ENCODE peak calls at places on chromosomes 13 and 19, in five cellular contexts. N is amniotic stem cell, G is neural crest cell, X is omental fat pad, K is hypothalamus. R is an unnamed sample.
A peak's percentile ranks its signal among the peaks of the same experiment; 100 is the strongest.

GRCh38 chr19:38250428-38250820 is 5.8 kb downstream of the PPP1R14A start:
- DNase-seq in N (no peak), K (no peak), X (no peak), G (no peak), R (no peak)

GRCh38 chr19:39406656-39407393 is at the start of gene ZFP36:
- DNase-seq in G (peak; percentile 65), N (peak; percentile 81), X (peak; percentile 89), K (peak; percentile 66), R (peak; percentile 85)

GRCh38 chr19:58392945-58393724 is 2.3 kb upstream of the RNF225 start:
- DNase-seq in K (no peak), X (no peak), G (no peak), N (no peak), R (no peak)

GRCh38 chr13:23867027-23867491 is 22.1 kb downstream of the MIPEP start:
- DNase-seq in X (no peak), K (no peak), G (no peak), N (no peak), R (no peak)

GRCh38 chr13:40377783-40378182 is 288.7 kb downstream of the FOXO1 start:
- DNase-seq in G (no peak), N (no peak), X (no peak), K (no peak), R (no peak)

GRCh38 chr13:33771296-33771695 is 46.7 kb upstream of the RFC3 start:
- DNase-seq in G (no peak), K (no peak), X (no peak), N (no peak), R (no peak)

GRCh38 chr13:32191452-32191998 is 123.6 kb downstream of the ZAR1L start:
- DNase-seq in K (no peak), G (no peak), N (no peak), X (no peak), R (no peak)

GRCh38 chr19:16067205-16067938 is 8.9 kb upstream of the TPM4 start:
- DNase-seq in K (no peak), G (no peak), X (no peak), N (no peak), R (no peak)

GRCh38 chr19:8329993-8330392 is 8.7 kb downstream of the RPS28 start:
- DNase-seq in G (no peak), X (no peak), K (no peak), N (no peak), R (no peak)

GRCh38 chr13:47656651-47657050 is 344.4 kb downstream of the SUCLA2 start:
- DNase-seq in N (no peak), X (no peak), G (no peak), K (no peak), R (no peak)

GRCh38 chr13:113123226-113124150 is 889 bp downstream of the F10 start:
- DNase-seq in G (no peak), X (no peak), N (no peak), K (no peak), R (no peak)

GRCh38 chr13:96673825-96674224 is 320.5 kb downstream of the OXGR1 start:
- DNase-seq in G (no peak), X (no peak), N (no peak), K (no peak), R (no peak)

GRCh38 chr13:51261610-51262249 is 39.5 kb downstream of the FAM124A start:
- DNase-seq in N (no peak), G (no peak), X (no peak), K (no peak), R (no peak)

GRCh38 chr19:13819242-13819641 is 24.0 kb downstream of the ZSWIM4 start:
- DNase-seq in K (no peak), N (no peak), X (no peak), G (no peak), R (no peak)

GRCh38 chr19:435707-436412 is 25.0 kb downstream of the SHC2 start:
- DNase-seq in G (no peak), K (no peak), X (no peak), N (no peak), R (no peak)

GRCh38 chr19:2307518-2308012 is 389 bp downstream of the LINGO3 start:
- DNase-seq in X (no peak), G (no peak), N (no peak), K (no peak), R (no peak)

GRCh38 chr19:33377586-33378475 is 4.3 kb downstream of the CEBPG start:
- DNase-seq in N (no peak), K (no peak), G (no peak), X (no peak), R (no peak)

GRCh38 chr13:113759525-113760137 is 605 bp downstream of the TMEM255B start:
- DNase-seq in G (no peak), X (no peak), N (no peak), K (no peak), R (no peak)

GRCh38 chr19:52687658-52688057 is 47.2 kb downstream of the ZNF611 start:
- DNase-seq in N (no peak), K (no peak), G (no peak), X (no peak), R (no peak)

GRCh38 chr19:11387154-11388034 is 3.3 kb upstream of the EPOR start:
- DNase-seq in X (no peak), K (no peak), G (no peak), N (no peak), R (no peak)

GRCh38 chr13:39913339-39913738 is 257.9 kb downstream of the COG6 start:
- DNase-seq in G (no peak), X (no peak), K (no peak), N (no peak), R (no peak)

GRCh38 chr19:40605201-40605971 is 4.2 kb downstream of the LTBP4 start:
- DNase-seq in K (no peak), N (no peak), X (no peak), G (no peak), R (peak; percentile 77)

GRCh38 chr19:28494466-28494865 is 718.5 kb downstream of the UQCRFS1 start:
- DNase-seq in G (peak; percentile 5), K (no peak), X (no peak), N (no peak), R (no peak)

GRCh38 chr13:27583645-27584044 is 36.7 kb downstream of the LNX2 start:
- DNase-seq in N (no peak), X (no peak), G (no peak), K (no peak), R (no peak)

GRCh38 chr19:46265217-46265828 is 31.5 kb upstream of the HIF3A start:
- DNase-seq in N (peak; percentile 22), X (no peak), K (peak; percentile 17), G (peak; percentile 81), R (peak; percentile 31)

GRCh38 chr13:19742651-19743050 is 40.1 kb downstream of the PSPC1 start:
- DNase-seq in X (no peak), N (no peak), K (no peak), G (no peak), R (no peak)

GRCh38 chr19:6587093-6587820 is 3.7 kb downstream of the CD70 start:
- DNase-seq in G (no peak), N (no peak), K (no peak), X (no peak), R (no peak)

R was measured in T-helper 17 cell.